ENCODE peak calls at places on chromosomes 13 and 19, in four cellular contexts. X is kidney epithelial cell; U is activated CD4-positive, alpha-beta T cell treated with anti-CD3 and anti-CD28 coated beads for 48 hours; H is LHCN-M2. B is an unnamed sample.

GRCh38 chr13:25659091-25659502 is 287.3 kb downstream of the ATP8A2 start:
- DNase-seq in X (no peak), U (no peak), H (no peak), B (peak)

GRCh38 chr19:39157997-39158389 is 32.4 kb downstream of the PAK4 start:
- DNase-seq in X (no peak), U (no peak), H (no peak), B (no peak)

GRCh38 chr13:114259974-114260373 is 21.4 kb upstream of the UPF3A start:
- DNase-seq in X (no peak), U (no peak), H (no peak), B (no peak)

GRCh38 chr19:46426035-46426505 is 2.7 kb downstream of the PNMA8C start:
- DNase-seq in X (peak), U (no peak), H (no peak), B (no peak)

GRCh38 chr13:104140557-104140956 is 1074.3 kb upstream of the SLC10A2 start:
- DNase-seq in X (no peak), U (no peak), H (peak), B (no peak)

GRCh38 chr19:927044-927706 is 1.3 kb downstream of the ARID3A start:
- DNase-seq in X (no peak), U (no peak), H (no peak), B (no peak)

GRCh38 chr13:67827992-67828391 is 597.9 kb upstream of the PCDH9 start:
- DNase-seq in X (no peak), U (no peak), H (no peak), B (no peak)

GRCh38 chr19:42412661-42413076 is 14.5 kb downstream of the LIPE start:
- DNase-seq in X (no peak), U (no peak), H (no peak), B (peak)

GRCh38 chr13:99467764-99468163 is 33.5 kb upstream of the TM9SF2 start:
- DNase-seq in X (peak), U (no peak), H (peak), B (no peak)

GRCh38 chr13:59497845-59498244 is 665.9 kb downstream of the DIAPH3 start:
- DNase-seq in X (no peak), U (no peak), H (no peak), B (no peak)

GRCh38 chr19:35742121-35742724 is at the start of gene IGFLR1:
- DNase-seq in X (no peak), U (peak), H (no peak), B (no peak)

GRCh38 chr13:43797869-43798268 is 11.1 kb upstream of the ENOX1 start:
- DNase-seq in X (no peak), U (no peak), H (no peak), B (no peak)

GRCh38 chr19:35318679-35319448 is 10.1 kb upstream of the CD22 start:
- DNase-seq in X (peak), U (peak), H (peak), B (peak)

GRCh38 chr19:11027381-11027780 is 61.9 kb upstream of the LDLR start:
- DNase-seq in X (no peak), U (no peak), H (no peak), B (no peak)

GRCh38 chr13:25380741-25381324 is 9.1 kb downstream of the ATP8A2 start:
- DNase-seq in X (no peak), U (no peak), H (no peak), B (no peak)

GRCh38 chr13:46571189-46571901 is 18.4 kb downstream of the LRCH1 start:
- DNase-seq in X (no peak), U (no peak), H (peak), B (peak)

GRCh38 chr19:42279902-42280760 is 11.1 kb downstream of the CIC start:
- DNase-seq in X (no peak), U (peak), H (peak), B (peak)

GRCh38 chr19:18433735-18434398 is 4.1 kb downstream of the ISYNA1 start:
- DNase-seq in X (no peak), U (no peak), H (no peak), B (no peak)

GRCh38 chr19:1570836-1571235 is 2.7 kb upstream of the MEX3D start:
- DNase-seq in X (no peak), U (no peak), H (no peak), B (no peak)

GRCh38 chr19:53192771-53193533 is at the start of gene ZNF665:
- DNase-seq in X (peak), U (peak), H (no peak), B (no peak)

GRCh38 chr13:33090755-33091454 is 74.7 kb downstream of the KL start:
- DNase-seq in X (no peak), U (no peak), H (no peak), B (no peak)

GRCh38 chr19:21569497-21569870 is 64.1 kb downstream of the ZNF429 start:
- DNase-seq in X (no peak), U (peak), H (no peak), B (no peak)

GRCh38 chr13:109779074-109779473 is 7.3 kb downstream of the IRS2 start:
- DNase-seq in X (no peak), U (peak), H (no peak), B (no peak)

GRCh38 chr19:41702208-41702651 is 6.2 kb upstream of the CEACAM5 start:
- DNase-seq in X (no peak), U (no peak), H (peak), B (peak)